ENCODE peak calls at places on chromosomes 4 and X, in seven cellular contexts. V, P, T, A, F, J and X are unnamed samples.

GRCh38 chrX:110061138-110061537 is 58.2 kb downstream of the TMEM164 start:
- DNase-seq in P (no peak), V (no peak), T (no peak), A (no peak), J (no peak), F (no peak), X (no peak)

GRCh38 chr4:112418092-112418491 is 97.9 kb downstream of the NEUROG2 start:
- DNase-seq in F (no peak), A (no peak), P (no peak), J (no peak), T (peak; percentile 66), V (no peak), X (no peak)

GRCh38 chr4:173057906-173058305 is 110.7 kb upstream of the GALNT7 start:
- DNase-seq in T (no peak), J (no peak), F (peak; percentile 72), V (no peak), P (no peak), A (no peak), X (no peak)

GRCh38 chr4:82560853-82561744 is 689 bp downstream of the TMEM150C start:
- DNase-seq in P (no peak), F (no peak), J (no peak), V (no peak), A (no peak), T (no peak), X (no peak)

GRCh38 chrX:38287669-38288068 is 39.6 kb downstream of the RPGR start:
- DNase-seq in F (no peak), J (no peak), V (no peak), T (no peak), P (no peak), A (no peak), X (no peak)

GRCh38 chrX:3518870-3519269 is 172.4 kb upstream of the MXRA5 start:
- DNase-seq in T (no peak), V (no peak), P (no peak), F (peak; percentile 87), J (no peak), A (peak; percentile 64), X (peak; percentile 48)

GRCh38 chrX:24676403-24677024 is 17.2 kb upstream of the POLA1 start:
- DNase-seq in P (no peak), F (no peak), A (no peak), T (peak; percentile 46), V (no peak), J (no peak), X (no peak)

GRCh38 chrX:107579956-107580355 is 48.4 kb upstream of the PRPS1 start:
- DNase-seq in T (no peak), V (no peak), F (no peak), J (no peak), A (no peak), P (no peak), X (no peak)

GRCh38 chrX:29274517-29274916 is 687.3 kb downstream of the IL1RAPL1 start:
- DNase-seq in V (no peak), P (no peak), F (no peak), T (no peak), J (no peak), A (no peak), X (no peak)

GRCh38 chr4:88104902-88105610 is 53.4 kb downstream of the ABCG2 start:
- DNase-seq in J (no peak), F (peak; percentile 82), T (no peak), A (peak; percentile 34), V (no peak), P (no peak), X (no peak)

GRCh38 chr4:73899321-73899720 is 30.1 kb downstream of the CXCL1 start:
- DNase-seq in T (no peak), F (no peak), J (no peak), P (no peak), A (no peak), V (no peak), X (no peak)